ENCODE peak calls at places on chromosomes 4 and X, in five cellular contexts. O, W, G, A and H are unnamed samples.
A peak's percentile ranks its signal among the peaks of the same experiment; 100 is the strongest.

GRCh38 chr4:5156677-5157076 is 105.4 kb downstream of the STK32B start:
- DNase-seq in O (no peak), W (no peak), G (no peak), A (no peak), H (no peak)

GRCh38 chr4:25536577-25537325 is 118.9 kb upstream of the SLC34A2 start:
- DNase-seq in O (no peak), W (no peak), G (no peak), A (no peak), H (no peak)

GRCh38 chrX:9853307-9853706 is 67.1 kb downstream of the SHROOM2 start:
- DNase-seq in O (no peak), W (no peak), G (no peak), A (peak; percentile 25), H (no peak)

GRCh38 chr4:22515145-22515887 is 550 bp downstream of the ADGRA3 start:
- DNase-seq in O (peak; percentile 77), W (peak; percentile 82), G (no peak), A (peak; percentile 79), H (peak; percentile 39)

GRCh38 chrX:154136627-154137161 is 7.3 kb upstream of the OPN1LW start:
- DNase-seq in O (peak; percentile 54), W (peak; percentile 80), G (peak; percentile 35), A (peak; percentile 59), H (peak; percentile 25)

GRCh38 chr4:166078383-166078782 is 205.3 kb downstream of the TLL1 start:
- DNase-seq in O (no peak), W (no peak), G (no peak), A (no peak), H (no peak)

GRCh38 chr4:6224725-6225124 is 24.4 kb upstream of the JAKMIP1 start:
- DNase-seq in O (no peak), W (no peak), G (peak; percentile 10), A (no peak), H (peak; percentile 47)

GRCh38 chr4:140135529-140136021 is 18.4 kb downstream of the MAML3 start:
- DNase-seq in O (peak; percentile 48), W (peak; percentile 69), G (peak; percentile 73), A (peak; percentile 42), H (peak; percentile 15)

GRCh38 chrX:140709421-140709846 is at the start of gene LINC00632:
- DNase-seq in O (no peak), W (no peak), G (peak; percentile 54), A (peak; percentile 30), H (no peak)

GRCh38 chrX:125326599-125326998 is 6.9 kb downstream of the TEX13C start:
- DNase-seq in O (no peak), W (no peak), G (no peak), A (no peak), H (no peak)

GRCh38 chrX:66030505-66031317 is 9.2 kb downstream of the VSIG4 start:
- DNase-seq in O (peak; percentile 1), W (no peak), G (no peak), A (peak; percentile 4), H (no peak)

GRCh38 chrX:2385224-2385623 is 115.6 kb downstream of the DHRSX start:
- DNase-seq in O (no peak), W (no peak), G (no peak), A (peak; percentile 76), H (no peak)

GRCh38 chrX:129697204-129697829 is 41.5 kb upstream of the XPNPEP2 start:
- DNase-seq in O (no peak), W (no peak), G (no peak), A (no peak), H (no peak)

GRCh38 chr4:174592256-174592984 is 70.1 kb upstream of the HPGD start:
- DNase-seq in O (no peak), W (no peak), G (no peak), A (no peak), H (no peak)

GRCh38 chr4:102536768-102537167 is 35.6 kb downstream of the NFKB1 start:
- DNase-seq in O (no peak), W (no peak), G (no peak), A (no peak), H (no peak)

GRCh38 chrX:42149786-42150185 is 226.4 kb upstream of the CASK start:
- DNase-seq in O (no peak), W (no peak), G (no peak), A (peak; percentile 58), H (no peak)

GRCh38 chr4:3832536-3833220 is 66.5 kb downstream of the ADRA2C start:
- DNase-seq in O (no peak), W (no peak), G (no peak), A (no peak), H (peak; percentile 61)

GRCh38 chr4:37812713-37813112 is 13.8 kb upstream of the PGM2 start:
- DNase-seq in O (peak; percentile 27), W (no peak), G (no peak), A (peak; percentile 34), H (no peak)

GRCh38 chrX:22122510-22122909 is 90.4 kb downstream of the PHEX start:
- DNase-seq in O (peak; percentile 3), W (no peak), G (no peak), A (peak; percentile 33), H (no peak)

GRCh38 chr4:1167244-1167949 is 5.0 kb downstream of the SPON2 start:
- DNase-seq in O (peak; percentile 72), W (peak; percentile 78), G (peak; percentile 72), A (peak; percentile 97), H (peak; percentile 48)

GRCh38 chr4:127648061-127648460 is 15.3 kb downstream of the INTU start:
- DNase-seq in O (no peak), W (no peak), G (no peak), A (no peak), H (no peak)

GRCh38 chr4:112311516-112311915 is 14.3 kb downstream of the ALPK1 start:
- DNase-seq in O (no peak), W (no peak), G (no peak), A (no peak), H (no peak)

GRCh38 chrX:30979271-30979670 is 90.2 kb upstream of the TAB3 start:
- DNase-seq in O (no peak), W (no peak), G (no peak), A (no peak), H (no peak)
- H3K27ac ChIP-seq in O (no peak overlapping the region), W (no peak overlapping the region), G (no peak overlapping the region), A (no peak overlapping the region), H (no peak overlapping the region)

DNA sequence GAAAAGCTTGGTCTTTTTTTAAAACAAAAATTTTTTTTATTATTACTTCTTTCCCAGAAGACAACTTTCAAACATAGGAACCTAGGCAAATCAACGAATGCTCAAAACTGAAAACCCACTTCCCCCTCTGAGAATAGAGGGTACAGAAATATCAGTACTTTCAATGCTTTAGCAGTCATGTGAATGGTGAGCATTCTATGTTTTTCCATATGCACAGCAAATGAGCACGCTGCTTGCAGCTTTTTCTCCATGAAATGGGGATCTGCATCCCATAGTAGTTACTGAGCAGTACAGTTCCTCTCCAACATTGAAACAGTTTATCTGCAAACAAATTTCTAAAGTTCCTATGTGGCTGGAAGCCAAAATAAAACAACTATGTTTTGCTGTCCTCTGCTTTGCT is 108.4 kb upstream of the BMP2K start:
- DNase-seq in O (no peak), W (no peak), G (no peak), A (no peak), H (no peak)
- H3K27ac ChIP-seq in O (no peak overlapping the region), W (no peak overlapping the region), G (no peak overlapping the region), A (no peak overlapping the region), H (peak overlapping the region; percentile 12)

GRCh38 chr4:8182858-8183725 is 16.0 kb upstream of the SH3TC1 start:
- DNase-seq in O (peak; percentile 76), W (no peak), G (no peak), A (peak; percentile 63), H (no peak)

GRCh38 chr4:8180310-8181093 is 18.6 kb upstream of the SH3TC1 start:
- DNase-seq in O (no peak), W (no peak), G (no peak), A (no peak), H (no peak)

GRCh38 chr4:8182294-8182693 is 16.8 kb upstream of the SH3TC1 start:
- DNase-seq in O (no peak), W (no peak), G (no peak), A (no peak), H (no peak)

GRCh38 chr4:8181119-8181518 is 18.0 kb upstream of the SH3TC1 start:
- DNase-seq in O (no peak), W (no peak), G (no peak), A (no peak), H (no peak)

GRCh38 chr4:8181844-8182243 is 17.2 kb upstream of the SH3TC1 start:
- DNase-seq in O (no peak), W (no peak), G (no peak), A (no peak), H (no peak)
- H3K27ac ChIP-seq in O (no peak overlapping the region), W (no peak overlapping the region), G (no peak overlapping the region), A (no peak overlapping the region), H (no peak overlapping the region)

GRCh38 chr4:186644737-186645261 is 78.9 kb downstream of the FAT1 start:
- DNase-seq in O (no peak), W (no peak), G (no peak), A (peak; percentile 51), H (no peak)

GRCh38 chr4:186642998-186643397 is 80.7 kb downstream of the FAT1 start:
- DNase-seq in O (no peak), W (no peak), G (no peak), A (no peak), H (no peak)

GRCh38 chr4:186643501-186644315 is 79.9 kb downstream of the FAT1 start:
- DNase-seq in O (no peak), W (no peak), G (no peak), A (peak; percentile 82), H (no peak)

GRCh38 chr4:186644316-186644638 is 79.4 kb downstream of the FAT1 start:
- DNase-seq in O (no peak), W (no peak), G (no peak), A (peak; percentile 36), H (no peak)

GRCh38 chr4:186642530-186642929 is 81.1 kb downstream of the FAT1 start:
- DNase-seq in O (no peak), W (no peak), G (no peak), A (no peak), H (no peak)
- H3K27ac ChIP-seq in O (no peak overlapping the region), W (no peak overlapping the region), G (no peak overlapping the region), A (peak overlapping the region; percentile 74), H (no peak overlapping the region)

GRCh38 chr4:188437535-188437934 is 298.3 kb downstream of the TRIML1 start:
- DNase-seq in O (no peak), W (no peak), G (no peak), A (no peak), H (no peak)
- H3K27ac ChIP-seq in O (no peak overlapping the region), W (no peak overlapping the region), G (no peak overlapping the region), A (no peak overlapping the region), H (no peak overlapping the region)